ENCODE peak calls at places on chromosomes 5 and 9, in four cellular contexts. One of them, this sample, is unnamed.

GRCh38 chr5:59483971-59484472 is 409.5 kb downstream of the PDE4D start:
- DNase-seq in OCI-LY7: no peak
- DNase-seq in NCI-H69: peak
- DNase-seq in osteocyte: no peak
- DNase-seq in this sample: no peak

GRCh38 chr9:3850083-3850482 is 324.3 kb upstream of the RFX3 start:
- DNase-seq in OCI-LY7: no peak
- DNase-seq in NCI-H69: peak
- DNase-seq in osteocyte: no peak
- DNase-seq in this sample: no peak

GRCh38 chr5:114174837-114175236 is 187.0 kb upstream of the KCNN2 start:
- DNase-seq in OCI-LY7: no peak
- DNase-seq in NCI-H69: no peak
- DNase-seq in osteocyte: no peak
- DNase-seq in this sample: no peak

GRCh38 chr5:56993241-56993640 is 41.3 kb upstream of the MIER3 start:
- DNase-seq in OCI-LY7: no peak
- DNase-seq in NCI-H69: no peak
- DNase-seq in osteocyte: no peak
- DNase-seq in this sample: no peak

GRCh38 chr9:20725675-20726074 is 41.6 kb downstream of the FOCAD start:
- DNase-seq in OCI-LY7: no peak
- DNase-seq in NCI-H69: peak
- DNase-seq in osteocyte: no peak
- DNase-seq in this sample: no peak

GRCh38 chr5:79578876-79579275 is 33.4 kb upstream of the TENT2 start:
- DNase-seq in OCI-LY7: no peak
- DNase-seq in NCI-H69: no peak
- DNase-seq in osteocyte: no peak
- DNase-seq in this sample: no peak

GRCh38 chr9:71984388-71985069 is 73.1 kb downstream of the C9orf85 start:
- DNase-seq in OCI-LY7: no peak
- DNase-seq in NCI-H69: peak
- DNase-seq in osteocyte: no peak
- DNase-seq in this sample: no peak

GRCh38 chr9:112174965-112175795 is at the start of gene SUSD1:
- DNase-seq in OCI-LY7: no peak
- DNase-seq in NCI-H69: peak
- DNase-seq in osteocyte: no peak
- DNase-seq in this sample: no peak

GRCh38 chr5:167835146-167835545 is 456.3 kb upstream of the WWC1 start:
- DNase-seq in OCI-LY7: no peak
- DNase-seq in NCI-H69: no peak
- DNase-seq in osteocyte: no peak
- DNase-seq in this sample: no peak

GRCh38 chr9:468766-469496 is 254.3 kb downstream of the DOCK8 start:
- DNase-seq in OCI-LY7: peak
- DNase-seq in NCI-H69: no peak
- DNase-seq in osteocyte: no peak
- DNase-seq in this sample: no peak

GRCh38 chr5:165209101-165209727 is 1703.8 kb downstream of the MAT2B start:
- DNase-seq in OCI-LY7: peak
- DNase-seq in NCI-H69: peak
- DNase-seq in osteocyte: no peak
- DNase-seq in this sample: no peak

GRCh38 chr9:114143214-114143613 is 12.1 kb upstream of the COL27A1 start:
- DNase-seq in OCI-LY7: no peak
- DNase-seq in NCI-H69: no peak
- DNase-seq in osteocyte: no peak
- DNase-seq in this sample: no peak

GRCh38 chr5:178372091-178372695 is 139.6 kb upstream of the PHYKPL start:
- DNase-seq in OCI-LY7: no peak
- DNase-seq in NCI-H69: no peak
- DNase-seq in osteocyte: no peak
- DNase-seq in this sample: peak

GRCh38 chr5:171122372-171122771 is 186.7 kb upstream of the TLX3 start:
- DNase-seq in OCI-LY7: no peak
- DNase-seq in NCI-H69: peak
- DNase-seq in osteocyte: no peak
- DNase-seq in this sample: no peak

GRCh38 chr5:79236970-79237734 is 1.2 kb downstream of the JMY start:
- DNase-seq in OCI-LY7: peak
- DNase-seq in NCI-H69: peak
- DNase-seq in osteocyte: no peak
- DNase-seq in this sample: peak

GRCh38 chr9:34271618-34272017 is 57.5 kb downstream of the KIF24 start:
- DNase-seq in OCI-LY7: no peak
- DNase-seq in NCI-H69: peak
- DNase-seq in osteocyte: no peak
- DNase-seq in this sample: no peak

GRCh38 chr5:14464661-14465060 is 116.9 kb upstream of the OTULINL start:
- DNase-seq in OCI-LY7: no peak
- DNase-seq in NCI-H69: peak
- DNase-seq in osteocyte: no peak
- DNase-seq in this sample: no peak

GRCh38 chr5:1374030-1374679 is 29.3 kb upstream of the CLPTM1L start:
- DNase-seq in OCI-LY7: no peak
- DNase-seq in NCI-H69: no peak
- DNase-seq in osteocyte: no peak
- DNase-seq in this sample: no peak

GRCh38 chr9:110125207-110125751 is 82.7 kb downstream of the C9orf152 start:
- DNase-seq in OCI-LY7: no peak
- DNase-seq in NCI-H69: no peak
- DNase-seq in osteocyte: peak
- DNase-seq in this sample: no peak

GRCh38 chr9:106921341-106921899 is 58.5 kb downstream of the ZNF462 start:
- DNase-seq in OCI-LY7: no peak
- DNase-seq in NCI-H69: peak
- DNase-seq in osteocyte: no peak
- DNase-seq in this sample: no peak

GRCh38 chr5:126248611-126249010 is 174.6 kb upstream of the GRAMD2B start:
- DNase-seq in OCI-LY7: no peak
- DNase-seq in NCI-H69: no peak
- DNase-seq in osteocyte: no peak
- DNase-seq in this sample: no peak

GRCh38 chr5:150155258-150156032 is at the start of gene PDGFRB:
- DNase-seq in OCI-LY7: no peak
- DNase-seq in NCI-H69: peak
- DNase-seq in osteocyte: peak
- DNase-seq in this sample: no peak

GRCh38 chr9:96853711-96854072 is 622 bp downstream of the ZNF782 start:
- DNase-seq in OCI-LY7: peak
- DNase-seq in NCI-H69: peak
- DNase-seq in osteocyte: no peak
- DNase-seq in this sample: no peak

GRCh38 chr5:9183989-9184388 is 361.9 kb downstream of the SEMA5A start:
- DNase-seq in OCI-LY7: no peak
- DNase-seq in NCI-H69: no peak
- DNase-seq in osteocyte: no peak
- DNase-seq in this sample: no peak

GRCh38 chr5:140175367-140176027 is 509 bp downstream of the CYSTM1 start:
- DNase-seq in OCI-LY7: peak
- DNase-seq in NCI-H69: peak
- DNase-seq in osteocyte: peak
- DNase-seq in this sample: no peak

GRCh38 chr9:419571-420156 is 205.0 kb downstream of the DOCK8 start:
- DNase-seq in OCI-LY7: no peak
- DNase-seq in NCI-H69: no peak
- DNase-seq in osteocyte: no peak
- DNase-seq in this sample: no peak

GRCh38 chr9:71647094-71647591 is 121.2 kb downstream of the CEMIP2 start:
- DNase-seq in OCI-LY7: no peak
- DNase-seq in NCI-H69: peak
- DNase-seq in osteocyte: no peak
- DNase-seq in this sample: no peak

GRCh38 chr9:32755730-32756129 is 27.6 kb upstream of the TMEM215 start:
- DNase-seq in OCI-LY7: no peak
- DNase-seq in NCI-H69: no peak
- DNase-seq in osteocyte: no peak
- DNase-seq in this sample: no peak

GRCh38 chr5:167730121-167730520 is 561.3 kb upstream of the WWC1 start:
- DNase-seq in OCI-LY7: no peak
- DNase-seq in NCI-H69: no peak
- DNase-seq in osteocyte: no peak
- DNase-seq in this sample: no peak

GRCh38 chr5:149082271-149082670 is 19.4 kb upstream of the SH3TC2 start:
- DNase-seq in OCI-LY7: no peak
- DNase-seq in NCI-H69: no peak
- DNase-seq in osteocyte: no peak
- DNase-seq in this sample: no peak

GRCh38 chr9:91419222-91420191 is 4.1 kb downstream of the NFIL3 start:
- DNase-seq in OCI-LY7: no peak
- DNase-seq in NCI-H69: peak
- DNase-seq in osteocyte: peak
- DNase-seq in this sample: no peak

GRCh38 chr9:130111805-130112204 is 58.1 kb downstream of the GPR107 start:
- DNase-seq in OCI-LY7: no peak
- DNase-seq in NCI-H69: peak
- DNase-seq in osteocyte: no peak
- DNase-seq in this sample: no peak

GRCh38 chr9:114958021-114958846 is 27.8 kb upstream of the TNFSF8 start:
- DNase-seq in OCI-LY7: no peak
- DNase-seq in NCI-H69: no peak
- DNase-seq in osteocyte: no peak
- DNase-seq in this sample: no peak

GRCh38 chr5:37665889-37666288 is 174.0 kb downstream of the GDNF start:
- DNase-seq in OCI-LY7: no peak
- DNase-seq in NCI-H69: peak
- DNase-seq in osteocyte: no peak
- DNase-seq in this sample: no peak